ENCODE peak calls at places on chromosomes 6 and 20, in eight cellular contexts. Z, X, S, A, V, O, M and L are unnamed samples.

GRCh38 chr6:106469882-106470281 is 109.4 kb downstream of the CRYBG1 start:
- DNase-seq in Z (peak), X (no peak), S (no peak), A (no peak), V (no peak), O (no peak), M (no peak), L (no peak)

GRCh38 chr6:163338671-163339405 is 75.7 kb upstream of the QKI start:
- DNase-seq in Z (no peak), X (no peak), S (no peak), A (peak), V (no peak), O (no peak), M (no peak), L (no peak)

GRCh38 chr6:136517002-136517401 is 33.2 kb downstream of the MAP7 start:
- DNase-seq in Z (no peak), X (no peak), S (no peak), A (no peak), V (peak), O (no peak), M (no peak), L (no peak)

GRCh38 chr20:43442310-43442880 is 15.3 kb upstream of the SRSF6 start:
- DNase-seq in Z (no peak), X (no peak), S (no peak), A (no peak), V (peak), O (no peak), M (no peak), L (no peak)

GRCh38 chr20:20780127-20780822 is 67.8 kb upstream of the RALGAPA2 start:
- DNase-seq in Z (peak), X (peak), S (peak), A (peak), V (no peak), O (no peak), M (peak), L (peak)

GRCh38 chr6:109434456-109434855 is 6.0 kb downstream of the PPIL6 start:
- DNase-seq in Z (no peak), X (no peak), S (no peak), A (no peak), V (no peak), O (no peak), M (no peak), L (no peak)

GRCh38 chr6:112040933-112041332 is 13.0 kb upstream of the CCN6 start:
- DNase-seq in Z (no peak), X (no peak), S (no peak), A (no peak), V (no peak), O (no peak), M (no peak), L (no peak)

GRCh38 chr6:36340671-36341454 is 4.2 kb upstream of the BNIP5 start:
- DNase-seq in Z (peak), X (peak), S (peak), A (peak), V (peak), O (peak), M (peak), L (peak)

GRCh38 chr6:31877125-31877650 is 1.6 kb downstream of the SLC44A4 start:
- DNase-seq in Z (peak), X (no peak), S (no peak), A (no peak), V (no peak), O (no peak), M (no peak), L (no peak)

GRCh38 chr6:46410330-46410953 is 80.8 kb downstream of the RCAN2 start:
- DNase-seq in Z (no peak), X (peak), S (peak), A (no peak), V (no peak), O (no peak), M (peak), L (no peak)

GRCh38 chr6:157962601-157963084 is 19.0 kb upstream of the SYNJ2 start:
- DNase-seq in Z (no peak), X (no peak), S (no peak), A (no peak), V (no peak), O (no peak), M (no peak), L (no peak)

GRCh38 chr6:32609731-32610640 is 20.3 kb upstream of the HLA-DRB1 start:
- DNase-seq in Z (no peak), X (peak), S (peak), A (peak), V (peak), O (peak), M (peak), L (no peak)

GRCh38 chr20:44051661-44052000 is 135.4 kb downstream of the JPH2 start:
- DNase-seq in Z (no peak), X (no peak), S (no peak), A (no peak), V (no peak), O (no peak), M (no peak), L (no peak)

GRCh38 chr6:143443096-143443495 is 7.4 kb downstream of the ADAT2 start:
- DNase-seq in Z (no peak), X (no peak), S (no peak), A (no peak), V (no peak), O (no peak), M (no peak), L (no peak)

GRCh38 chr6:558959-559358 is 97.9 kb downstream of the HUS1B start:
- DNase-seq in Z (no peak), X (no peak), S (no peak), A (no peak), V (no peak), O (no peak), M (no peak), L (no peak)

GRCh38 chr6:43254138-43254817 is 11.0 kb downstream of the TTBK1 start:
- DNase-seq in Z (no peak), X (no peak), S (no peak), A (no peak), V (no peak), O (no peak), M (no peak), L (no peak)

GRCh38 chr6:74656442-74656841 is 549.4 kb downstream of the COL12A1 start:
- DNase-seq in Z (no peak), X (no peak), S (no peak), A (no peak), V (no peak), O (no peak), M (no peak), L (no peak)

GRCh38 chr20:8720089-8720488 is 348.8 kb upstream of the PLCB4 start:
- DNase-seq in Z (no peak), X (no peak), S (no peak), A (no peak), V (no peak), O (no peak), M (no peak), L (no peak)

GRCh38 chr6:129635396-129636164 is 74.4 kb downstream of the ARHGAP18 start:
- DNase-seq in Z (no peak), X (no peak), S (no peak), A (no peak), V (no peak), O (no peak), M (no peak), L (no peak)

GRCh38 chr6:43766964-43767461 is 3.0 kb upstream of the VEGFA start:
- DNase-seq in Z (peak), X (peak), S (no peak), A (no peak), V (no peak), O (no peak), M (peak), L (no peak)

GRCh38 chr6:27505209-27506027 is 32.5 kb upstream of the ZNF184 start:
- DNase-seq in Z (peak), X (peak), S (peak), A (no peak), V (peak), O (peak), M (peak), L (no peak)

DNA sequence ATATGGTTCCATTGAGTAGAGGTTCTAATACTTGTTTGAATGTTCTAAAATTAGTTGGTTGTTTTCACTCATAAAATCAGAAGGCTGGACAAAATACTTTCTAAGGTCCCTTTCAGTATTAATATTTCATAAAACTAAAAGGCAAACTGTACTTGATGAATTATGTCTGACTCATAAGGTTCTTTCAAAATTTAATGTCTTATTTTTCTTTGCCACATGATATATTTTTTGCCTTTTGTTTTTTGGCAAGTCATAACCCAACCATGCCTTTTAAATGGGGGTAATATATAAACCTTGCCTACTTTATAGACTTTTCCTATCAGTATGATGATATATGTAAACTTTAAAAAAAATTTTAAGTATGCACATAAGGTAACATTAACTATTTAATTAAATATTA is 244.7 kb downstream of the PTPRK start:
- DNase-seq in Z (no peak), X (no peak), S (no peak), A (no peak), V (no peak), O (no peak), M (no peak), L (no peak)
- H3K27ac ChIP-seq in Z (no peak), X (no peak), S (no peak), A (no peak), V (no peak), O (no peak), M (no peak), L (no peak)

DNA sequence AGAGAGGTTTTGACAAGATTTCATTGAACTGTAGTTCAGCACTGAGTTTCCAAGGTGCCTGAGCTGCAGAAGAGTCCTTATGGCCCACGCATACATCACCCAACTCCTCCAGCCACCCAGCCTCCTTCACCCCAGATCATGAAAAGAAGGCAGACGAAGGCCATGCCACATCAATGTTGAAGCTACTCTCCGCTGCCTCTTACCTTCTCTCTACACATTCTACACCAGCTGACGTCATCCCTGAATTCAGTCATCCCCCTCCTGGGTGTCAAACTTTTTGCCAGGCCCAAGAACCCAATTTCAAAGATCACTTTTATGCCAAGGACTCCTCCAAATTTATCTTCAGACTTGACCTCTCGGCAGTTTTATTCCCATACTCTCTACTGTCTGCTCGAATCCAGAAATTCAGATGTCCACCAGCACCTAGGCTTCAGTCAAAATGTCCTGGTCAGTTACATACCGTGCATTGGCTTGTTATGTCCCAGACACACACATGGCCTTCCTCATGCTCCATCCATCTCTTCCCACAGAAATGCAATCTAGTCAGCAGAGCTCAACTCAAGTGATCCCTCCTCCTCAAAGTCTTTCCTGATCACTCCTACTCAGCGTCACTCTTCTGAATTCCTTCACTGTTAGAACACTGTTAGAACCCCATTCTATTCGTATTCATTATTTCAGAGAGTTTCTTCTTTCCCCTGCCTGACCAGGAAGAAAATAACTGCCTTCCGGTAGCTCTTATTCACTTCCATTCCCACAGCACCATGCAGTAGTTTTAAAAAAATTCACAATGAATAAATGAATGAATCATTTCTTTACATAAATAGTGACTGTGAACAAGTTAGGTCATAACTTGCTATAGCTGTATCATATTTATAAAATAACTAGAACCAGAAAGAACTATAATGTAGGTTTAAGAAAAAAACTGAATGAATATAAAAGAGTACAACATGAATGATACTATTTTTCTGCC is 11.5 kb downstream of the ATXN1 start:
- DNase-seq in Z (no peak), X (no peak), S (no peak), A (no peak), V (no peak), O (no peak), M (no peak), L (no peak)
- H3K27ac ChIP-seq in Z (no peak), X (no peak), S (no peak), A (no peak), V (no peak), O (no peak), M (no peak), L (no peak)

GRCh38 chr6:139147628-139148027 is 12.7 kb downstream of the HECA start:
- DNase-seq in Z (no peak), X (no peak), S (peak), A (no peak), V (no peak), O (no peak), M (no peak), L (no peak)
- H3K27ac ChIP-seq in Z (peak), X (no peak), S (peak), A (peak), V (no peak), O (no peak), M (no peak), L (no peak)

GRCh38 chr20:5806457-5807263 is 56.5 kb downstream of the SHLD1 start:
- DNase-seq in Z (no peak), X (no peak), S (no peak), A (no peak), V (no peak), O (no peak), M (no peak), L (no peak)
- H3K27ac ChIP-seq in Z (no peak), X (no peak), S (no peak), A (no peak), V (no peak), O (no peak), M (no peak), L (no peak)

GRCh38 chr6:53529324-53530036 is 15.4 kb downstream of the GCLC start:
- DNase-seq in Z (no peak), X (no peak), S (no peak), A (no peak), V (no peak), O (no peak), M (no peak), L (no peak)
- H3K27ac ChIP-seq in Z (peak), X (no peak), S (no peak), A (peak), V (peak), O (no peak), M (no peak), L (no peak)

GRCh38 chr20:63216849-63217471 is 1.0 kb upstream of the YTHDF1 start:
- DNase-seq in Z (no peak), X (no peak), S (no peak), A (no peak), V (peak), O (no peak), M (no peak), L (no peak)
- H3K27ac ChIP-seq in Z (peak), X (peak), S (peak), A (peak), V (peak), O (no peak), M (peak), L (no peak)